ENCODE peak calls at places on chromosomes 11 and 22, in four cellular contexts. F, S, R and V are unnamed samples.

GRCh38 chr11:5380740-5381342 is 2.8 kb upstream of the OR51M1 start:
- DNase-seq in F (peak), S (peak), R (peak), V (peak)

GRCh38 chr11:17898782-17899181 is 114.1 kb downstream of the SERGEF start:
- DNase-seq in F (no peak), S (no peak), R (no peak), V (no peak)

GRCh38 chr22:50530857-50531545 is 1.2 kb upstream of the TYMP start:
- DNase-seq in F (peak), S (peak), R (peak), V (no peak)

GRCh38 chr11:94750319-94751215 is 17.6 kb upstream of the AMOTL1 start:
- DNase-seq in F (no peak), S (no peak), R (no peak), V (no peak)

GRCh38 chr22:17773606-17774205 is 563 bp downstream of the BID start:
- DNase-seq in F (peak), S (no peak), R (peak), V (no peak)

GRCh38 chr11:69950120-69950519 is 128.0 kb upstream of the ANO1 start:
- DNase-seq in F (peak), S (peak), R (peak), V (peak)

GRCh38 chr11:65822760-65823528 is 10.8 kb upstream of the SNX32 start:
- DNase-seq in F (no peak), S (no peak), R (no peak), V (no peak)

GRCh38 chr11:117456027-117456720 is 128.5 kb downstream of the CEP164 start:
- DNase-seq in F (no peak), S (no peak), R (no peak), V (no peak)

GRCh38 chr11:92259861-92260260 is 35.2 kb downstream of the FAT3 start:
- DNase-seq in F (no peak), S (no peak), R (no peak), V (no peak)

GRCh38 chr11:131773626-131774025 is 403.2 kb downstream of the NTM start:
- DNase-seq in F (no peak), S (no peak), R (no peak), V (no peak)

GRCh38 chr11:67194096-67194495 is 72.2 kb upstream of the GRK2 start:
- DNase-seq in F (no peak), S (no peak), R (no peak), V (no peak)

GRCh38 chr11:70002433-70002832 is 75.7 kb upstream of the ANO1 start:
- DNase-seq in F (no peak), S (no peak), R (no peak), V (no peak)

GRCh38 chr11:102287963-102288744 is 29.1 kb upstream of the BIRC3 start:
- DNase-seq in F (no peak), S (peak), R (peak), V (peak)

GRCh38 chr11:12746593-12747097 is 72.4 kb downstream of the TEAD1 start:
- DNase-seq in F (peak), S (peak), R (peak), V (peak)

GRCh38 chr11:87265132-87265531 is 227.4 kb downstream of the TMEM135 start:
- DNase-seq in F (no peak), S (no peak), R (no peak), V (no peak)

GRCh38 chr22:43860126-43860525 is 2.2 kb downstream of the SULT4A1 start:
- DNase-seq in F (no peak), S (no peak), R (no peak), V (no peak)

GRCh38 chr11:72930011-72930410 is 115.8 kb downstream of the ATG16L2 start:
- DNase-seq in F (no peak), S (no peak), R (no peak), V (no peak)

GRCh38 chr22:50505776-50506610 is 1.5 kb downstream of the LMF2 start:
- DNase-seq in F (no peak), S (no peak), R (no peak), V (no peak)

GRCh38 chr11:87851234-87851633 is 324.0 kb downstream of the RAB38 start:
- DNase-seq in F (no peak), S (no peak), R (no peak), V (no peak)

GRCh38 chr22:42353883-42354727 is 78.1 kb downstream of the NFAM1 start:
- DNase-seq in F (no peak), S (no peak), R (no peak), V (peak)

GRCh38 chr11:9386901-9387300 is 2.4 kb downstream of the IPO7 start:
- DNase-seq in F (no peak), S (no peak), R (no peak), V (no peak)

GRCh38 chr22:23292453-23293350 is 112.4 kb downstream of the BCR start:
- DNase-seq in F (no peak), S (no peak), R (no peak), V (no peak)

GRCh38 chr11:119743041-119743440 is 14.0 kb upstream of the NECTIN1 start:
- DNase-seq in F (no peak), S (no peak), R (no peak), V (no peak)

GRCh38 chr11:119739975-119740374 is 11.0 kb upstream of the NECTIN1 start:
- DNase-seq in F (no peak), S (no peak), R (no peak), V (no peak)

GRCh38 chr11:119744577-119744976 is 15.6 kb upstream of the NECTIN1 start:
- DNase-seq in F (no peak), S (no peak), R (no peak), V (no peak)

GRCh38 chr11:119741369-119742262 is 12.6 kb upstream of the NECTIN1 start:
- DNase-seq in F (peak), S (no peak), R (peak), V (no peak)

GRCh38 chr11:119742263-119742861 is 13.4 kb upstream of the NECTIN1 start:
- DNase-seq in F (peak), S (no peak), R (no peak), V (no peak)
- H3K4me3 ChIP-seq in F (peak), S (no peak), R (no peak), V (peak)

GRCh38 chr11:119420631-119421030 is 2.3 kb downstream of the THY1 start:
- DNase-seq in F (no peak), S (no peak), R (no peak), V (no peak)
- H3K9ac ChIP-seq in F (peak), S (no peak), R (no peak), V (peak)

GRCh38 chr22:20121856-20122415 is 4.9 kb upstream of the TRMT2A start:
- DNase-seq in F (no peak), S (no peak), R (no peak), V (no peak)
- TF ChIP-seq ZNF274 in F (no peak), S (no peak), R (no peak), V (no peak)

GRCh38 chr22:32876516-32876915 is 75.0 kb downstream of the TIMP3 start:
- DNase-seq in F (no peak), S (no peak), R (no peak), V (no peak)
- H3K4me3 ChIP-seq in F (no peak), S (no peak), R (no peak), V (no peak)

DNA sequence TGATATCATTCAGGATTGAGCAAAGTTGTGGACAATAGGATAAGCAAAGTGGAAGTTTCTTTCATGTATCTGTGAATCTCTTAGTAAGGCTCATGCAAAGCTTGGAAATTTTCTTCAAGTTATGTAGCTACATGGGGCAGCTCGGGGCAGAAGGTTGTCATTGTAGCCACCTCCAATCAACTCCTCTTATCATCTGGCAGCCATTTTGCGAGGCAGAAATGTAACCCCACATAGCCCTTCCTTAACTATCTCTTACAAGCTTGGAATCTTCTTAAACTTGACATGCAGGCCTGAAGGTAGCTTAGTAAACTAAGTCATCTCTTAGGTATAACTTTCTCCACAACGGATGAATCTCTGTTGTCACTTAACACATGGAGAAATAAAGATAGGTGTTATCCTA is 392.8 kb downstream of the AASDHPPT start:
- DNase-seq in F (no peak), S (no peak), R (no peak), V (no peak)
- H3K9ac ChIP-seq in F (no peak), S (no peak), R (no peak), V (no peak)

GRCh38 chr11:63598556-63598955 is 15.7 kb downstream of the PLAAT3 start:
- DNase-seq in F (no peak), S (no peak), R (no peak), V (no peak)

GRCh38 chr11:63599211-63600122 is 14.8 kb downstream of the PLAAT3 start:
- DNase-seq in F (no peak), S (no peak), R (no peak), V (no peak)

DNA sequence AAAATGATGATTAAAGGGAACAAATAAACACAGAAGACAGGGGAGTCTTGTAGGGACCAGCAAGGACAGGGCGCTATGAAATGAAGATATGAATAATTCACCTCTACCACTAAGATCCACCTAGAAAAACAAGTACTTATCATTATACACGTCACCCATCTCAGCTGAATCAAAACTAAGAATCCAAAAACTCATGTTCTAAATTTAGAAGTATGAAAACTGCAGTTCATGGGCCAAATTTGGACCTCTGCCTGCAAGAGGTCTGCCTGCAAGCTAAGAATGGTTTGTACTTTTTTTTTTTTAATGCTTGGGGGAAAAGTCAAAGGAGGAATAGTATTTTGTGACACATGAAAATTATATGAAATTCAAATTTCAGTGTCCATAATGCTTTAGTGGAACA is 11.9 kb downstream of the PLAAT3 start:
- DNase-seq in F (no peak), S (no peak), R (no peak), V (no peak)
- TF ChIP-seq ZNF274 in F (no peak), S (no peak), R (no peak), V (no peak)

GRCh38 chr11:126135182-126136176 is 72.8 kb upstream of the CDON start:
- DNase-seq in F (no peak), S (no peak), R (peak), V (no peak)
- H3K4me3 ChIP-seq in F (no peak), S (no peak), R (no peak), V (no peak)

GRCh38 chr22:46362221-46362933 is 26.9 kb downstream of the TRMU start:
- DNase-seq in F (no peak), S (no peak), R (peak), V (no peak)
- H3K9ac ChIP-seq in F (no peak), S (no peak), R (peak), V (no peak)

GRCh38 chr11:34052036-34052607 is 591 bp downstream of the CAPRIN1 start:
- DNase-seq in F (peak), S (peak), R (peak), V (peak)

GRCh38 chr11:34051349-34052035 is at the start of gene CAPRIN1:
- DNase-seq in F (peak), S (peak), R (peak), V (peak)

GRCh38 chr11:34053161-34053686 is 1.7 kb downstream of the CAPRIN1 start:
- DNase-seq in F (peak), S (no peak), R (peak), V (no peak)

GRCh38 chr11:34050967-34051348 is 573 bp upstream of the CAPRIN1 start:
- DNase-seq in F (no peak), S (no peak), R (peak), V (no peak)

DNA sequence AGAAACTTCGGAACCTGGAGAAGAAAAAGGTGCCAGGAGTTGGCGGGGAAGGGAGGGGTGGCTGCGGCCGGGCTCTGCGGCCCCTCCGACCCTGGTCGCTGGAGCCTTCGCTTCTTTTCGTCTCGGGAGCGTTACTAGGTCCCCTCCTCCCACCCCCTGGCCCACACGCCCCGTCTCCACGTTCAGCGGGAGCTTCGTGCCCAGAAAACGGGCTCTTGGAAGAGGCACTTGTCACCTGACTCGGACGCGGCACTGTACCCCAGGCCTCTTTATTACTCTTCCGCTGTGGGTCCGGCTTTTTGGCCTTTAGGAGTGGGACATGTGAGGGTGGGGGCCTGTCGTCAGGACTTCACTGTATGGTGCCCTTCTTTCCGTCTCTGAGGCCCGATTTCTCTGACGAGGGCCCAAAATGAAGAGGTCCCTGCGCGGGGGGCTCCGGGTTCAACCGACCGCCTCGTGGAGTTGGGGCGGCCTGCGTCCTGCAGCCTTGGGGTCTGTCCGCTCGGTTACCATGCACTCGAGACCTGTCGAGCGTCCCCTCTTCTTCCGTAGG is 1.2 kb downstream of the CAPRIN1 start:
- DNase-seq in F (peak), S (no peak), R (no peak), V (no peak)
- TF ChIP-seq ZNF274 in F (no peak), S (no peak), R (peak), V (no peak)

DNA sequence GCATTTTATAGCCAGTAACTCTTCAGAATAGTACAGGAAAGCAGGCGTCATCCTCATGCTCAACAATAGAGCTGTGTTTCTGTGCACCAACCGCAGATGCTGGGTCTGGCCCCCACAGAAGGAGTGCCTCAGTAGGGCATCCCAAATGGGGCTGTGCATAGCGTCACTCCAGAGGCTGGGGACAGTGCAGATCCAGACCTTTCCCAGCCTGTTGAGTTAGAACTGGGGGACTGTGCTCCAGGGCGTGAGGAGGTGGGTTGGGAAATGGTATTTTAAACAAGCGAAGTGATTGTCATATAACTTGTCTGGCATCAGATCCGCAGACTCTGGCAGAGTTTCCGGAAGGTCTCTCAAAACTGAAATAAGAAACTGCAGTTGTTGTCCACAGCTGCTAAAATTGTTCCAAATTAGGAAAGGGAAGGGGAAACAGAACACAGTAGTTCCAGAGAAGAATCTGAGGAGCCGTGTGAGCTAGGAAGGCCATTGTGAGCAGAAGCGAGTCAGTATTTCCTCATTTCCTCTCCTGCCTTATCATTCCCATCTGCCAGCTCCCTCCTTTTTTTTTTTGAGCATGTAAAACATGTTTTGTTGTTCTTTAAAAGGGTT is 52.2 kb downstream of the JAM3 start:
- DNase-seq in F (no peak), S (no peak), R (no peak), V (no peak)
- H3K4me3 ChIP-seq in F (no peak), S (no peak), R (no peak), V (no peak)